ENCODE peak calls at places on chromosomes 5 and 9, in eight cellular contexts. K is DMS53; J is HCT116; N is stimulated activated CD4-positive, alpha-beta T cell treated with anti-CD3 and anti-CD28 coated beads, Interleukin-2, amount 100 ng/mL, for 48 hours; R is T-helper 9 cell; A is T47D; D is EH; W is activated T-helper 1 cell treated with Interleukin-2 at 50 U/mL for 16 hours. Z is an unnamed sample.

GRCh38 chr5:58924306-58924705 is 341.4 kb downstream of the RAB3C start:
- DNase-seq in R (no peak), A (no peak), W (no peak), N (no peak), D (no peak), K (no peak), J (no peak), Z (no peak)

GRCh38 chr5:124315746-124316415 is 430.6 kb downstream of the ZNF608 start:
- DNase-seq in N (no peak), R (no peak), W (no peak), K (no peak), J (no peak), D (no peak), A (no peak), Z (no peak)

GRCh38 chr5:44538831-44539539 is 149.8 kb upstream of the FGF10 start:
- DNase-seq in W (no peak), K (no peak), J (no peak), D (no peak), R (no peak), N (no peak), A (no peak), Z (no peak)

GRCh38 chr9:130172161-130172857 is at the start of gene NCS1:
- DNase-seq in J (peak), R (peak), K (peak), N (peak), W (peak), D (peak), A (peak), Z (peak)

GRCh38 chr5:57439601-57440000 is 43.0 kb downstream of the ACTBL2 start:
- DNase-seq in R (no peak), A (no peak), N (no peak), J (no peak), W (no peak), D (no peak), K (no peak), Z (no peak)

GRCh38 chr9:124469011-124469832 is 19.0 kb downstream of the ADGRD2 start:
- DNase-seq in N (no peak), A (no peak), W (no peak), D (no peak), K (no peak), R (no peak), J (no peak), Z (no peak)

GRCh38 chr5:1347571-1347970 is 2.7 kb upstream of the CLPTM1L start:
- DNase-seq in K (no peak), N (no peak), W (no peak), R (no peak), A (no peak), J (no peak), D (no peak), Z (no peak)

GRCh38 chr5:75736273-75736672 is 19.0 kb upstream of the POC5 start:
- DNase-seq in D (no peak), K (no peak), N (no peak), A (no peak), W (no peak), R (no peak), J (no peak), Z (no peak)

GRCh38 chr5:169801324-169801777 is 164.3 kb downstream of the DOCK2 start:
- DNase-seq in J (no peak), R (no peak), A (no peak), K (peak), W (no peak), N (no peak), D (peak), Z (no peak)

GRCh38 chr9:134569626-134570025 is 72.0 kb upstream of the COL5A1 start:
- DNase-seq in A (no peak), R (no peak), D (no peak), N (no peak), J (no peak), W (no peak), K (no peak), Z (no peak)

GRCh38 chr9:90002299-90003045 is 397.7 kb downstream of the GADD45G start:
- DNase-seq in R (no peak), K (peak), N (no peak), J (no peak), D (no peak), A (no peak), W (no peak), Z (no peak)

GRCh38 chr5:22852807-22853670 is at the start of gene CDH12:
- DNase-seq in W (no peak), J (no peak), N (no peak), D (no peak), R (no peak), K (peak), A (no peak), Z (no peak)

GRCh38 chr9:91799113-91799735 is 150.8 kb downstream of the ROR2 start:
- DNase-seq in N (no peak), W (no peak), A (no peak), K (no peak), R (no peak), D (no peak), J (no peak), Z (no peak)

GRCh38 chr5:175567954-175568353 is 89.6 kb downstream of the SFXN1 start:
- DNase-seq in N (no peak), A (no peak), J (peak), W (no peak), K (no peak), D (no peak), R (no peak), Z (no peak)

GRCh38 chr9:86405926-86406325 is 51.7 kb upstream of the TUT7 start:
- DNase-seq in R (no peak), K (no peak), A (no peak), D (peak), W (no peak), J (peak), N (peak), Z (no peak)

GRCh38 chr5:178797101-178797521 is 62.6 kb upstream of the ZNF354B start:
- DNase-seq in J (no peak), N (no peak), R (no peak), A (no peak), W (no peak), D (no peak), K (no peak), Z (no peak)

GRCh38 chr9:20692554-20692953 is 8.5 kb downstream of the FOCAD start:
- DNase-seq in A (no peak), R (no peak), K (no peak), D (no peak), W (no peak), J (no peak), N (no peak), Z (no peak)

GRCh38 chr9:71646131-71646530 is 122.2 kb downstream of the CEMIP2 start:
- DNase-seq in D (no peak), J (no peak), K (peak), R (no peak), W (no peak), N (no peak), A (no peak), Z (no peak)

GRCh38 chr5:149687789-149688188 is 42.3 kb upstream of the PPARGC1B start:
- DNase-seq in J (no peak), N (no peak), K (no peak), D (no peak), W (no peak), R (no peak), A (no peak), Z (no peak)

GRCh38 chr5:144028644-144029043 is 141.8 kb downstream of the YIPF5 start:
- DNase-seq in J (no peak), R (no peak), W (no peak), K (peak), N (no peak), A (no peak), D (peak), Z (no peak)

GRCh38 chr5:143650296-143650695 is 161.7 kb upstream of the HMHB1 start:
- DNase-seq in R (no peak), W (no peak), N (no peak), K (no peak), A (no peak), J (no peak), D (no peak), Z (no peak)

GRCh38 chr9:108168451-108168850 is 678.9 kb upstream of the KLF4 start:
- DNase-seq in A (no peak), K (no peak), J (no peak), N (no peak), W (no peak), R (no peak), D (peak), Z (no peak)

GRCh38 chr9:134392900-134393299 is 66.6 kb downstream of the RXRA start:
- DNase-seq in J (no peak), A (no peak), W (no peak), R (no peak), D (no peak), K (no peak), N (no peak), Z (no peak)

GRCh38 chr5:62282951-62283446 is 23.0 kb upstream of the KIF2A start:
- DNase-seq in A (no peak), R (no peak), K (no peak), D (no peak), J (no peak), W (no peak), N (no peak), Z (no peak)

GRCh38 chr5:34767127-34767526 is 71.8 kb upstream of the TTC23L start:
- DNase-seq in D (no peak), R (no peak), W (no peak), N (no peak), J (no peak), K (no peak), A (no peak), Z (no peak)

GRCh38 chr5:15476977-15477376 is 23.0 kb upstream of the FBXL7 start:
- DNase-seq in N (no peak), R (no peak), J (no peak), A (no peak), D (no peak), W (no peak), K (no peak), Z (no peak)

GRCh38 chr5:72692273-72692672 is 124.2 kb upstream of the TNPO1 start:
- DNase-seq in A (no peak), K (no peak), J (no peak), D (peak), R (no peak), W (no peak), N (no peak), Z (no peak)